ENCODE peak calls at places on chromosome 18, in eight cellular contexts. One of them, this sample, is unnamed. For H3K4me1 and H3K9me3, the result is how much of the 10 kb centered on the place peaks cover.

GRCh38 chr18:36697905-36698304 is 130.9 kb downstream of the TPGS2 start:
- DNase-seq in tibial nerve: peak
- DNase-seq in kidney: no peak
- DNase-seq in left lung: no peak
- DNase-seq in thyroid gland: no peak
- DNase-seq in naive thymus-derived CD4-positive, alpha-beta T cell: no peak
- DNase-seq in lower lobe of right lung: no peak
- DNase-seq in astrocyte: peak
- DNase-seq in this sample: peak

GRCh38 chr18:43664487-43665008 is 387.3 kb upstream of the SYT4 start:
- DNase-seq in tibial nerve: no peak
- DNase-seq in kidney: no peak
- DNase-seq in left lung: no peak
- DNase-seq in thyroid gland: no peak
- DNase-seq in naive thymus-derived CD4-positive, alpha-beta T cell: no peak
- DNase-seq in lower lobe of right lung: no peak
- DNase-seq in astrocyte: peak
- DNase-seq in this sample: no peak

GRCh38 chr18:48529796-48530195 is 9.0 kb upstream of the CTIF start:
- DNase-seq in tibial nerve: no peak
- DNase-seq in kidney: no peak
- DNase-seq in left lung: no peak
- DNase-seq in thyroid gland: peak
- DNase-seq in naive thymus-derived CD4-positive, alpha-beta T cell: no peak
- DNase-seq in lower lobe of right lung: no peak
- DNase-seq in astrocyte: peak
- DNase-seq in this sample: no peak

GRCh38 chr18:46071894-46072867 is at the start of gene PSTPIP2:
- DNase-seq in tibial nerve: peak
- DNase-seq in kidney: peak
- DNase-seq in left lung: peak
- DNase-seq in thyroid gland: peak
- DNase-seq in naive thymus-derived CD4-positive, alpha-beta T cell: peak
- DNase-seq in lower lobe of right lung: peak
- DNase-seq in astrocyte: peak
- DNase-seq in this sample: peak

GRCh38 chr18:24494586-24494985 is 34.1 kb downstream of the HRH4 start:
- DNase-seq in tibial nerve: no peak
- DNase-seq in kidney: no peak
- DNase-seq in left lung: no peak
- DNase-seq in thyroid gland: no peak
- DNase-seq in naive thymus-derived CD4-positive, alpha-beta T cell: no peak
- DNase-seq in lower lobe of right lung: no peak
- DNase-seq in astrocyte: no peak
- DNase-seq in this sample: no peak

GRCh38 chr18:43396266-43396665 is 119.0 kb upstream of the SYT4 start:
- DNase-seq in tibial nerve: no peak
- DNase-seq in kidney: no peak
- DNase-seq in left lung: no peak
- DNase-seq in thyroid gland: no peak
- DNase-seq in naive thymus-derived CD4-positive, alpha-beta T cell: no peak
- DNase-seq in lower lobe of right lung: no peak
- DNase-seq in astrocyte: no peak
- DNase-seq in this sample: peak

GRCh38 chr18:29512203-29512602 is 1335.3 kb upstream of the CDH2 start:
- DNase-seq in tibial nerve: no peak
- DNase-seq in kidney: no peak
- DNase-seq in left lung: no peak
- DNase-seq in thyroid gland: no peak
- DNase-seq in naive thymus-derived CD4-positive, alpha-beta T cell: no peak
- DNase-seq in lower lobe of right lung: no peak
- DNase-seq in astrocyte: no peak
- DNase-seq in this sample: no peak

GRCh38 chr18:79571221-79572092 is 108.1 kb upstream of the CTDP1 start:
- DNase-seq in tibial nerve: no peak
- DNase-seq in kidney: peak
- DNase-seq in left lung: peak
- DNase-seq in thyroid gland: no peak
- DNase-seq in naive thymus-derived CD4-positive, alpha-beta T cell: no peak
- DNase-seq in lower lobe of right lung: peak
- DNase-seq in astrocyte: no peak
- DNase-seq in this sample: no peak

GRCh38 chr18:59712311-59712710 is 15.1 kb upstream of the CCBE1 start:
- DNase-seq in tibial nerve: no peak
- DNase-seq in kidney: no peak
- DNase-seq in left lung: no peak
- DNase-seq in thyroid gland: no peak
- DNase-seq in naive thymus-derived CD4-positive, alpha-beta T cell: no peak
- DNase-seq in lower lobe of right lung: no peak
- DNase-seq in astrocyte: no peak
- DNase-seq in this sample: no peak

GRCh38 chr18:6557470-6558245 is 142.9 kb upstream of the L3MBTL4 start:
- DNase-seq in tibial nerve: peak
- DNase-seq in kidney: no peak
- DNase-seq in left lung: no peak
- DNase-seq in thyroid gland: no peak
- DNase-seq in naive thymus-derived CD4-positive, alpha-beta T cell: no peak
- DNase-seq in lower lobe of right lung: no peak
- DNase-seq in astrocyte: no peak
- DNase-seq in this sample: no peak

GRCh38 chr18:28960146-28960545 is 783.2 kb upstream of the CDH2 start:
- DNase-seq in tibial nerve: no peak
- DNase-seq in kidney: no peak
- DNase-seq in left lung: no peak
- DNase-seq in thyroid gland: no peak
- DNase-seq in naive thymus-derived CD4-positive, alpha-beta T cell: no peak
- DNase-seq in lower lobe of right lung: no peak
- DNase-seq in astrocyte: peak
- DNase-seq in this sample: no peak

GRCh38 chr18:54679318-54680149 is 88.5 kb downstream of the DYNAP start:
- DNase-seq in tibial nerve: peak
- DNase-seq in kidney: no peak
- DNase-seq in left lung: no peak
- DNase-seq in thyroid gland: no peak
- DNase-seq in naive thymus-derived CD4-positive, alpha-beta T cell: peak
- DNase-seq in lower lobe of right lung: no peak
- DNase-seq in astrocyte: peak
- DNase-seq in this sample: peak

GRCh38 chr18:48800877-48801727 is 149.7 kb downstream of the SMAD7 start:
- DNase-seq in tibial nerve: no peak
- DNase-seq in kidney: peak
- DNase-seq in left lung: peak
- DNase-seq in thyroid gland: peak
- DNase-seq in naive thymus-derived CD4-positive, alpha-beta T cell: no peak
- DNase-seq in lower lobe of right lung: peak
- DNase-seq in astrocyte: no peak
- DNase-seq in this sample: no peak

GRCh38 chr18:47912794-47913594 is 17.5 kb downstream of the SMAD2 start:
- DNase-seq in tibial nerve: peak
- DNase-seq in kidney: no peak
- DNase-seq in left lung: no peak
- DNase-seq in thyroid gland: no peak
- DNase-seq in naive thymus-derived CD4-positive, alpha-beta T cell: no peak
- DNase-seq in lower lobe of right lung: no peak
- DNase-seq in astrocyte: no peak
- DNase-seq in this sample: no peak

GRCh38 chr18:36771246-36771645 is 57.6 kb downstream of the TPGS2 start:
- DNase-seq in tibial nerve: no peak
- DNase-seq in kidney: no peak
- DNase-seq in left lung: no peak
- DNase-seq in thyroid gland: no peak
- DNase-seq in naive thymus-derived CD4-positive, alpha-beta T cell: no peak
- DNase-seq in lower lobe of right lung: no peak
- DNase-seq in astrocyte: no peak
- DNase-seq in this sample: no peak

GRCh38 chr18:28050561-28050960 is 126.4 kb downstream of the CDH2 start:
- DNase-seq in tibial nerve: no peak
- DNase-seq in kidney: no peak
- DNase-seq in left lung: no peak
- DNase-seq in thyroid gland: no peak
- DNase-seq in naive thymus-derived CD4-positive, alpha-beta T cell: no peak
- DNase-seq in lower lobe of right lung: no peak
- DNase-seq in astrocyte: no peak
- DNase-seq in this sample: no peak

GRCh38 chr18:46705521-46705920 is 48.5 kb upstream of the LOXHD1 start:
- DNase-seq in tibial nerve: no peak
- DNase-seq in kidney: peak
- DNase-seq in left lung: no peak
- DNase-seq in thyroid gland: no peak
- DNase-seq in naive thymus-derived CD4-positive, alpha-beta T cell: no peak
- DNase-seq in lower lobe of right lung: no peak
- DNase-seq in astrocyte: no peak
- DNase-seq in this sample: peak

GRCh38 chr18:48829443-48830149 is 121.2 kb downstream of the SMAD7 start:
- DNase-seq in tibial nerve: no peak
- DNase-seq in kidney: peak
- DNase-seq in left lung: peak
- DNase-seq in thyroid gland: peak
- DNase-seq in naive thymus-derived CD4-positive, alpha-beta T cell: no peak
- DNase-seq in lower lobe of right lung: peak
- DNase-seq in astrocyte: no peak
- DNase-seq in this sample: no peak

GRCh38 chr18:63306819-63307554 is 12.6 kb downstream of the BCL2 start:
- DNase-seq in tibial nerve: no peak
- DNase-seq in kidney: no peak
- DNase-seq in left lung: no peak
- DNase-seq in thyroid gland: no peak
- DNase-seq in naive thymus-derived CD4-positive, alpha-beta T cell: no peak
- DNase-seq in lower lobe of right lung: no peak
- DNase-seq in astrocyte: no peak
- DNase-seq in this sample: no peak
- H3K4me1 ChIP-seq in tibial nerve: under half
- H3K4me1 ChIP-seq in kidney: under half
- H3K4me1 ChIP-seq in left lung: under half
- H3K4me1 ChIP-seq in thyroid gland: under half
- H3K4me1 ChIP-seq in naive thymus-derived CD4-positive, alpha-beta T cell: under half
- H3K4me1 ChIP-seq in lower lobe of right lung: under half
- H3K4me1 ChIP-seq in astrocyte: under half
- H3K4me1 ChIP-seq in this sample: under half

GRCh38 chr18:76791106-76791505 is 31.3 kb upstream of the ZNF236 start:
- DNase-seq in tibial nerve: no peak
- DNase-seq in kidney: no peak
- DNase-seq in left lung: no peak
- DNase-seq in thyroid gland: no peak
- DNase-seq in naive thymus-derived CD4-positive, alpha-beta T cell: no peak
- DNase-seq in lower lobe of right lung: no peak
- DNase-seq in astrocyte: peak
- DNase-seq in this sample: no peak

GRCh38 chr18:76795981-76796380 is 26.4 kb upstream of the ZNF236 start:
- DNase-seq in tibial nerve: no peak
- DNase-seq in kidney: no peak
- DNase-seq in left lung: no peak
- DNase-seq in thyroid gland: no peak
- DNase-seq in naive thymus-derived CD4-positive, alpha-beta T cell: no peak
- DNase-seq in lower lobe of right lung: no peak
- DNase-seq in astrocyte: no peak
- DNase-seq in this sample: no peak

GRCh38 chr18:76788571-76789317 is 33.6 kb upstream of the ZNF236 start:
- DNase-seq in tibial nerve: no peak
- DNase-seq in kidney: no peak
- DNase-seq in left lung: no peak
- DNase-seq in thyroid gland: no peak
- DNase-seq in naive thymus-derived CD4-positive, alpha-beta T cell: no peak
- DNase-seq in lower lobe of right lung: no peak
- DNase-seq in astrocyte: no peak
- DNase-seq in this sample: no peak

GRCh38 chr18:76791642-76792041 is 30.7 kb upstream of the ZNF236 start:
- DNase-seq in tibial nerve: no peak
- DNase-seq in kidney: no peak
- DNase-seq in left lung: no peak
- DNase-seq in thyroid gland: no peak
- DNase-seq in naive thymus-derived CD4-positive, alpha-beta T cell: no peak
- DNase-seq in lower lobe of right lung: no peak
- DNase-seq in astrocyte: no peak
- DNase-seq in this sample: no peak
- H3K9me3 ChIP-seq in tibial nerve: under half
- H3K9me3 ChIP-seq in kidney: under half
- H3K9me3 ChIP-seq in left lung: under half
- H3K9me3 ChIP-seq in thyroid gland: under half
- H3K9me3 ChIP-seq in naive thymus-derived CD4-positive, alpha-beta T cell: under half
- H3K9me3 ChIP-seq in lower lobe of right lung: under half
- H3K9me3 ChIP-seq in astrocyte: under half
- H3K9me3 ChIP-seq in this sample: under half

GRCh38 chr18:26479065-26479685 is 69.2 kb downstream of the KCTD1 start:
- DNase-seq in tibial nerve: no peak
- DNase-seq in kidney: no peak
- DNase-seq in left lung: no peak
- DNase-seq in thyroid gland: no peak
- DNase-seq in naive thymus-derived CD4-positive, alpha-beta T cell: no peak
- DNase-seq in lower lobe of right lung: no peak
- DNase-seq in astrocyte: no peak
- DNase-seq in this sample: no peak

GRCh38 chr18:26483633-26484032 is 64.7 kb downstream of the KCTD1 start:
- DNase-seq in tibial nerve: no peak
- DNase-seq in kidney: no peak
- DNase-seq in left lung: no peak
- DNase-seq in thyroid gland: no peak
- DNase-seq in naive thymus-derived CD4-positive, alpha-beta T cell: no peak
- DNase-seq in lower lobe of right lung: no peak
- DNase-seq in astrocyte: no peak
- DNase-seq in this sample: peak

GRCh38 chr18:26482567-26482966 is 65.8 kb downstream of the KCTD1 start:
- DNase-seq in tibial nerve: no peak
- DNase-seq in kidney: no peak
- DNase-seq in left lung: no peak
- DNase-seq in thyroid gland: no peak
- DNase-seq in naive thymus-derived CD4-positive, alpha-beta T cell: no peak
- DNase-seq in lower lobe of right lung: no peak
- DNase-seq in astrocyte: no peak
- DNase-seq in this sample: no peak

GRCh38 chr18:26479686-26480079 is 68.7 kb downstream of the KCTD1 start:
- DNase-seq in tibial nerve: no peak
- DNase-seq in kidney: no peak
- DNase-seq in left lung: no peak
- DNase-seq in thyroid gland: peak
- DNase-seq in naive thymus-derived CD4-positive, alpha-beta T cell: no peak
- DNase-seq in lower lobe of right lung: no peak
- DNase-seq in astrocyte: peak
- DNase-seq in this sample: no peak

GRCh38 chr18:26480897-26481795 is 67.2 kb downstream of the KCTD1 start:
- DNase-seq in tibial nerve: no peak
- DNase-seq in kidney: no peak
- DNase-seq in left lung: no peak
- DNase-seq in thyroid gland: peak
- DNase-seq in naive thymus-derived CD4-positive, alpha-beta T cell: no peak
- DNase-seq in lower lobe of right lung: no peak
- DNase-seq in astrocyte: peak
- DNase-seq in this sample: no peak
- H3K4me1 ChIP-seq in tibial nerve: under half
- H3K4me1 ChIP-seq in kidney: under half
- H3K4me1 ChIP-seq in left lung: under half
- H3K4me1 ChIP-seq in thyroid gland: under half
- H3K4me1 ChIP-seq in naive thymus-derived CD4-positive, alpha-beta T cell: under half
- H3K4me1 ChIP-seq in lower lobe of right lung: under half
- H3K4me1 ChIP-seq in astrocyte: under half
- H3K4me1 ChIP-seq in this sample: under half

DNA sequence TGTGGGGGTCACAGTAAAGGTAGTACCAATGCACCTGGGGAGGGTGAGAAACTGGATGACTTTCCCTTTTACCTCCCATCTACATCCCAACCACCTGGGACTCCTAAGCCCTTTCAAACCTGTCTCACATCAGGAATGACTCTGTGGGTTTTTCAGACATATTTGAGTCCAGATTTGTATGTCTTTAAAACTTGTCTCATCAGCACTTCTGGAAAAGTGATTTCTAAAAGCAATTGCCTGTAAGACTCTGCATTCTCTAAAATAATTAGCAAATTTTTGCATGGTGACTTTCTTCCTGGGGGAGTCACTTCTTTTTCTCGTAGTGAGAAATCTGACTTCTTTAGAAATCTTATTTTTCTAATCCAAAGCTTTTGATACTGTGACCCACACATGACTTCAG is 1553.0 kb upstream of the PIK3C3 start:
- DNase-seq in tibial nerve: no peak
- DNase-seq in kidney: no peak
- DNase-seq in left lung: no peak
- DNase-seq in thyroid gland: no peak
- DNase-seq in naive thymus-derived CD4-positive, alpha-beta T cell: no peak
- DNase-seq in lower lobe of right lung: no peak
- DNase-seq in astrocyte: no peak
- DNase-seq in this sample: no peak
- H3K9me3 ChIP-seq in tibial nerve: under half
- H3K9me3 ChIP-seq in kidney: under half
- H3K9me3 ChIP-seq in left lung: under half
- H3K9me3 ChIP-seq in thyroid gland: under half
- H3K9me3 ChIP-seq in naive thymus-derived CD4-positive, alpha-beta T cell: under half
- H3K9me3 ChIP-seq in lower lobe of right lung: under half
- H3K9me3 ChIP-seq in astrocyte: under half
- H3K9me3 ChIP-seq in this sample: under half

This sample was measured in cardiac muscle cell.